ENCODE peak calls at places on chromosomes 7 and 10, in five cellular contexts. G, C, R, T and V are unnamed samples.

GRCh38 chr7:42560866-42561265 is 323.9 kb upstream of the GLI3 start:
- DNase-seq in R (no peak), G (no peak), C (no peak), T (no peak), V (peak; percentile 64)

GRCh38 chr10:70306168-70306705 is 22.4 kb upstream of the NPFFR1 start:
- DNase-seq in R (no peak), C (no peak), G (no peak), T (no peak), V (no peak)

GRCh38 chr7:47470567-47471357 is 111.1 kb downstream of the TNS3 start:
- DNase-seq in G (no peak), R (no peak), T (no peak), C (peak; percentile 13), V (no peak)

GRCh38 chr7:32942783-32943653 is 14.2 kb upstream of the FKBP9 start:
- DNase-seq in R (peak; percentile 87), C (peak; percentile 94), G (peak; percentile 66), T (peak; percentile 93), V (no peak)

GRCh38 chr10:15262036-15262713 is 93.7 kb upstream of the NMT2 start:
- DNase-seq in T (no peak), G (peak; percentile 7), C (peak; percentile 43), R (peak; percentile 20), V (no peak)

GRCh38 chr7:32846630-32847225 is 44.8 kb downstream of the KBTBD2 start:
- DNase-seq in G (peak; percentile 81), T (peak; percentile 96), C (peak; percentile 75), R (peak; percentile 56), V (no peak)

GRCh38 chr10:13528138-13528874 is 508 bp downstream of the BEND7 start:
- DNase-seq in C (peak; percentile 59), G (no peak), R (peak; percentile 22), T (no peak), V (no peak)

GRCh38 chr10:13184726-13185514 is 23.6 kb downstream of the MCM10 start:
- DNase-seq in G (no peak), T (no peak), R (no peak), C (no peak), V (no peak)

GRCh38 chr10:103929396-103929921 is 11.5 kb upstream of the STN1 start:
- DNase-seq in R (no peak), G (no peak), T (no peak), C (no peak), V (no peak)

GRCh38 chr10:79178614-79179403 is 110.0 kb downstream of the ZMIZ1 start:
- DNase-seq in T (no peak), R (no peak), G (no peak), C (peak; percentile 82), V (no peak)

GRCh38 chr7:44449531-44449930 is 40.9 kb downstream of the NUDCD3 start:
- DNase-seq in C (peak; percentile 72), G (no peak), T (no peak), R (no peak), V (no peak)

GRCh38 chr7:130473877-130474276 is 18.0 kb upstream of the MEST start:
- DNase-seq in C (no peak), T (no peak), G (no peak), R (no peak), V (no peak)

GRCh38 chr10:44316187-44316921 is 68.5 kb downstream of the CXCL12 start:
- DNase-seq in R (no peak), T (no peak), G (no peak), C (peak; percentile 23), V (no peak)

GRCh38 chr10:85642421-85643170 is 724.0 kb downstream of the GRID1 start:
- DNase-seq in C (peak; percentile 46), R (peak; percentile 89), G (peak; percentile 74), T (no peak), V (peak; percentile 78)

GRCh38 chr7:47304727-47305719 is 276.9 kb downstream of the TNS3 start:
- DNase-seq in G (no peak), T (no peak), R (no peak), C (no peak), V (no peak)

GRCh38 chr10:78905015-78905939 is 163.5 kb upstream of the ZMIZ1 start:
- DNase-seq in C (no peak), T (no peak), G (no peak), R (no peak), V (no peak)

GRCh38 chr7:66974986-66975590 is 20.3 kb downstream of the SBDS start:
- DNase-seq in G (no peak), R (no peak), C (no peak), T (peak; percentile 56), V (no peak)

GRCh38 chr10:66176772-66177171 is 749.1 kb upstream of the LRRTM3 start:
- DNase-seq in C (peak; percentile 6), T (no peak), G (no peak), R (no peak), V (no peak)

GRCh38 chr10:68101066-68101465 is 8.2 kb upstream of the MYPN start:
- DNase-seq in T (no peak), C (no peak), R (no peak), G (no peak), V (no peak)
- H3K27ac ChIP-seq in T (no peak overlapping the region), C (peak overlapping the region; percentile 80), R (no peak overlapping the region), G (peak overlapping the region; percentile 18), V (no peak overlapping the region)

GRCh38 chr10:118321724-118322575 is 20.2 kb downstream of the FAM204A start:
- DNase-seq in T (no peak), R (no peak), G (no peak), C (peak; percentile 35), V (no peak)
- H3K27ac ChIP-seq in T (peak overlapping the region; percentile 8), R (no peak overlapping the region), G (no peak overlapping the region), C (peak overlapping the region; percentile 50), V (no peak overlapping the region)

GRCh38 chr7:101114492-101114891 is 12.4 kb upstream of the SERPINE1 start:
- DNase-seq in G (peak; percentile 43), C (peak; percentile 78), R (no peak), T (peak; percentile 77), V (no peak)

GRCh38 chr7:101116898-101117297 is 10.0 kb upstream of the SERPINE1 start:
- DNase-seq in C (peak; percentile 42), R (no peak), T (no peak), G (no peak), V (no peak)

GRCh38 chr7:101112233-101112632 is 14.7 kb upstream of the SERPINE1 start:
- DNase-seq in C (no peak), R (no peak), G (no peak), T (peak; percentile 90), V (no peak)

GRCh38 chr7:101113860-101114259 is 13.0 kb upstream of the SERPINE1 start:
- DNase-seq in T (no peak), G (no peak), R (no peak), C (no peak), V (no peak)

DNA sequence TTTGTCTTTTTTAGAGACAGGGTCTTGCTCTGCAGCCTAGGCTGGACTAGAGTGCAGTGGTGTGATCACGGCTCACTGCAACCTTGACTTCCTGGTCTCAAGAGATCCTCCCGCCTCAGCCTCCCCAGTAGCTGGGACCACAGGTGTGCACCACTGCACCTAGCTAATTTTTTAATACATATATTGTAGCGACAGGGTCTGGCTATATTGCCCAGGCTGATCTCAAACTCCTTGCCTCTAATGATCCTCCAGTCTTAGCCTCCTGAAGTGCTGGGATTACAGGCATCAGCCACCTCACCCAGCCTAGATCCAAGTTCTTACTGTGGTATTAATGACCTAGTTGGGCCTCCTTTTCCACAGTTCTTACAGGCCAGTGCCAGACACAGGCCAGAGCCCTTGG is 11.7 kb upstream of the SERPINE1 start:
- DNase-seq in C (no peak), R (no peak), T (no peak), G (no peak), V (no peak)
- H3K27ac ChIP-seq in C (peak overlapping the region; percentile 88), R (peak overlapping the region; percentile 58), T (peak overlapping the region; percentile 8), G (no peak overlapping the region), V (no peak overlapping the region)

GRCh38 chr7:116582164-116582732 is 57.4 kb downstream of the CAV1 start:
- DNase-seq in R (peak; percentile 11), C (peak; percentile 87), G (no peak), T (no peak), V (no peak)

GRCh38 chr7:116583653-116584052 is 58.8 kb downstream of the CAV1 start:
- DNase-seq in C (peak; percentile 47), R (no peak), T (no peak), G (no peak), V (no peak)

GRCh38 chr7:116584721-116585120 is 59.9 kb downstream of the CAV1 start:
- DNase-seq in C (no peak), R (no peak), T (no peak), G (no peak), V (no peak)

GRCh38 chr7:116585392-116585791 is 60.6 kb downstream of the CAV1 start:
- DNase-seq in T (no peak), C (no peak), R (no peak), G (no peak), V (no peak)

DNA sequence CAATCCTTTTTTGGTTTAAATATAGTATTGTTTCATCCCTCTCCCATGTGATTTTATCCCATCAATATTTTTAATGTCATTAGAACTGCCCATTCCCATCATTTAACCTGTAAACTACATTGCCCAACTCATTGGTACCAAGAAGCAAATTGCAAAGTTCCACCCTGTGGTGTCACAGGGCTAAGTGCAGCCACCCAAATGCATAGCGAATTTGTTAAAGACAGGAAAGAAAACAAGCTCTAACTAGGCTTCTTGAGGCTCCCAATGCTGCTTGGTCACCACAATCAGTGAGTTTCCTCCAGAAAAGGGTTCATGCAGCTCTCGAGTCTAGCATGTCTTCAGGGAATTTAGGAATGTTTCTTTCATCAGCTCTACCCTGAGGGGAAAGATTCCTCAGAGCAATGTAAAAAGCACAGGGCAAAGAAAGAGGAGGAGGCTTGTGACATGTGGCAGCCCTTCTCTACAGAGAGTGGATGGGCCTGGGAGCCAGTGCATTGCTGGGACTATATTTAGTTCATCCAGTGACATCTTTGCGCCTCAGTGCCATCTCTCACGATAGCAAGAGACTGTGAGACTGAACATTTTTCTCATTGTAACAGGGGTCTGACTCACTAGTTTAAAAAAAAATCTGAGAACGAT is 58.1 kb downstream of the CAV1 start:
- DNase-seq in T (no peak), C (peak; percentile 96), R (no peak), G (no peak), V (no peak)
- H3K27ac ChIP-seq in T (peak overlapping the region; percentile 58), C (peak overlapping the region; percentile 98), R (no peak overlapping the region), G (no peak overlapping the region), V (no peak overlapping the region)

GRCh38 chr7:46178685-46179084 is 257.6 kb upstream of the IGFBP3 start:
- DNase-seq in R (no peak), T (no peak), C (peak; percentile 84), G (peak; percentile 27), V (no peak)
- H3K27ac ChIP-seq in R (no peak overlapping the region), T (no peak overlapping the region), C (peak overlapping the region; percentile 54), G (no peak overlapping the region), V (no peak overlapping the region)